ENCODE peak calls at places on chromosomes 5 and 9, in ten cellular contexts. E is stomach, F is ovary, N is H1, S is upper lobe of left lung, W is transverse colon, H is tibial nerve, A is SK-N-SH, X is K562, D is esophagus muscularis mucosa. I is an unnamed sample. For H3K36me3, the result is how much of the 10 kb centered on the place peaks cover.

GRCh38 chr5:132177691-132178149 is 49.9 kb downstream of the P4HA2 start:
- DNase-seq in E (no peak), F (no peak), N (no peak), S (no peak), W (no peak), H (no peak), A (no peak), X (no peak), D (no peak), I (no peak)

GRCh38 chr9:111924281-111924680 is 27.7 kb downstream of the UGCG start:
- DNase-seq in E (no peak), F (no peak), N (no peak), S (no peak), W (no peak), H (no peak), A (no peak), X (no peak), D (no peak), I (no peak)

GRCh38 chr9:19208653-19209052 is 21.8 kb upstream of the DENND4C start:
- DNase-seq in E (no peak), F (no peak), N (no peak), S (no peak), W (no peak), H (no peak), A (no peak), X (no peak), D (no peak), I (no peak)

GRCh38 chr5:145681216-145681615 is 153.9 kb downstream of the PRELID2 start:
- DNase-seq in E (no peak), F (no peak), N (no peak), S (no peak), W (no peak), H (no peak), A (no peak), X (no peak), D (no peak), I (no peak)

GRCh38 chr9:126925876-126926275 is 11.3 kb downstream of the RALGPS1 start:
- DNase-seq in E (no peak), F (no peak), N (no peak), S (no peak), W (no peak), H (no peak), A (no peak), X (no peak), D (no peak), I (no peak)

GRCh38 chr9:94912700-94913249 is 186.3 kb downstream of the AOPEP start:
- DNase-seq in E (no peak), F (no peak), N (peak), S (no peak), W (no peak), H (no peak), A (no peak), X (no peak), D (no peak), I (no peak)

GRCh38 chr5:545641-546375 is 21.6 kb upstream of the SLC9A3 start:
- DNase-seq in E (no peak), F (no peak), N (no peak), S (no peak), W (peak), H (no peak), A (no peak), X (no peak), D (no peak), I (no peak)

GRCh38 chr9:91192379-91192775 is 169.3 kb downstream of the AUH start:
- DNase-seq in E (no peak), F (peak), N (no peak), S (no peak), W (no peak), H (no peak), A (no peak), X (no peak), D (peak), I (no peak)

GRCh38 chr5:663436-664342 is 29.5 kb downstream of the TPPP start:
- DNase-seq in E (peak), F (no peak), N (no peak), S (peak), W (peak), H (no peak), A (no peak), X (no peak), D (no peak), I (peak)

GRCh38 chr5:155046591-155046990 is 33.0 kb downstream of the KIF4B start:
- DNase-seq in E (no peak), F (no peak), N (no peak), S (no peak), W (no peak), H (no peak), A (no peak), X (no peak), D (no peak), I (no peak)

GRCh38 chr5:168372351-168372946 is 81.0 kb downstream of the WWC1 start:
- DNase-seq in E (no peak), F (no peak), N (no peak), S (no peak), W (no peak), H (no peak), A (no peak), X (no peak), D (no peak), I (no peak)

GRCh38 chr9:16247188-16247875 is 623.1 kb downstream of the BNC2 start:
- DNase-seq in E (no peak), F (no peak), N (no peak), S (no peak), W (no peak), H (no peak), A (no peak), X (no peak), D (no peak), I (no peak)

GRCh38 chr5:43129161-43129560 is 8.4 kb downstream of the ZNF131 start:
- DNase-seq in E (no peak), F (no peak), N (no peak), S (no peak), W (no peak), H (no peak), A (no peak), X (no peak), D (no peak), I (no peak)

GRCh38 chr5:120372899-120373298 is 91.2 kb upstream of the PRR16 start:
- DNase-seq in E (no peak), F (no peak), N (no peak), S (no peak), W (no peak), H (no peak), A (no peak), X (no peak), D (no peak), I (peak)

GRCh38 chr5:124315746-124316415 is 430.6 kb downstream of the ZNF608 start:
- DNase-seq in E (no peak), F (no peak), N (no peak), S (no peak), W (no peak), H (no peak), A (no peak), X (no peak), D (no peak), I (no peak)

GRCh38 chr5:160469156-160470144 is 47.8 kb downstream of the PTTG1 start:
- DNase-seq in E (no peak), F (no peak), N (no peak), S (peak), W (no peak), H (no peak), A (no peak), X (no peak), D (no peak), I (no peak)

GRCh38 chr5:177473461-177473991 is at the start of gene DBN1:
- DNase-seq in E (peak), F (peak), N (no peak), S (peak), W (peak), H (no peak), A (peak), X (peak), D (no peak), I (peak)

GRCh38 chr5:147336871-147337270 is 102.0 kb downstream of the STK32A start:
- DNase-seq in E (no peak), F (no peak), N (no peak), S (no peak), W (no peak), H (no peak), A (no peak), X (no peak), D (no peak), I (no peak)

GRCh38 chr5:34522599-34523381 is 133.3 kb upstream of the RAI14 start:
- DNase-seq in E (peak), F (peak), N (peak), S (no peak), W (peak), H (peak), A (peak), X (peak), D (no peak), I (peak)

GRCh38 chr5:37005946-37006540 is 129.5 kb downstream of the NIPBL start:
- DNase-seq in E (no peak), F (no peak), N (no peak), S (no peak), W (no peak), H (no peak), A (peak), X (peak), D (no peak), I (no peak)

GRCh38 chr5:36998578-36998977 is 122.0 kb downstream of the NIPBL start:
- DNase-seq in E (no peak), F (no peak), N (no peak), S (no peak), W (no peak), H (no peak), A (no peak), X (no peak), D (no peak), I (no peak)

GRCh38 chr5:37005252-37005651 is 128.7 kb downstream of the NIPBL start:
- DNase-seq in E (no peak), F (no peak), N (no peak), S (no peak), W (no peak), H (no peak), A (no peak), X (no peak), D (no peak), I (no peak)

GRCh38 chr5:37002176-37002751 is 125.7 kb downstream of the NIPBL start:
- DNase-seq in E (no peak), F (no peak), N (no peak), S (no peak), W (no peak), H (no peak), A (no peak), X (no peak), D (no peak), I (no peak)
- TF ChIP-seq EP300 in E (no peak), F (no peak), N (no peak), S (no peak), W (no peak), H (no peak), A (no peak), X (no peak), D (no peak), I (no peak)

DNA sequence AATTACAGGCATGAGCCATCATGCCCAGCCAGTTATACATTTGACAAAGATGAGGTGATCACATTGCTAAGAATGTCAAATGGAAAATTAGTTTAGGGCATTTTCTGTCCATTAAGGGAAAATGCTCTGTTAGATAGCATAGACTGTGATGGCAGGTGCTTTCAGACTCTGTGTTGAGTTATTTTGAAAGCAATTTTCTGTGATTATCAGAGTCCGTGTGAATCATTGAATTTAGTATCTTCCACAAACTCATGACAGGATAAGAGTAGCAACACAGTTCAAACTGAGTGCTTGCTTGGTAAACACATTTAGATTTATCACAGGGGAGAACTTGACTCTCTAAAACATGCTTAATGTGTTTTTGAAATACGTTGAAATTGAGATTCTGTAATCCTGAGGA is 69.0 kb downstream of the GAPVD1 start:
- DNase-seq in E (no peak), F (no peak), N (no peak), S (no peak), W (no peak), H (no peak), A (no peak), X (no peak), D (no peak), I (no peak)
- H3K36me3 ChIP-seq in E (half or more), F (under half), N (under half), S (half or more), W (under half), H (half or more), A (under half), X (half or more), D (half or more), I (under half)

GRCh38 chr5:107808671-107809137 is 138.0 kb upstream of the EFNA5 start:
- DNase-seq in E (no peak), F (no peak), N (peak), S (peak), W (no peak), H (no peak), A (no peak), X (no peak), D (peak), I (no peak)

GRCh38 chr5:107805819-107806218 is 135.1 kb upstream of the EFNA5 start:
- DNase-seq in E (no peak), F (no peak), N (no peak), S (no peak), W (no peak), H (no peak), A (no peak), X (no peak), D (no peak), I (no peak)

GRCh38 chr5:107806705-107807104 is 136.0 kb upstream of the EFNA5 start:
- DNase-seq in E (no peak), F (no peak), N (no peak), S (no peak), W (no peak), H (no peak), A (no peak), X (no peak), D (no peak), I (no peak)

GRCh38 chr5:107805166-107805565 is 134.4 kb upstream of the EFNA5 start:
- DNase-seq in E (no peak), F (no peak), N (no peak), S (no peak), W (no peak), H (no peak), A (no peak), X (no peak), D (no peak), I (no peak)

DNA sequence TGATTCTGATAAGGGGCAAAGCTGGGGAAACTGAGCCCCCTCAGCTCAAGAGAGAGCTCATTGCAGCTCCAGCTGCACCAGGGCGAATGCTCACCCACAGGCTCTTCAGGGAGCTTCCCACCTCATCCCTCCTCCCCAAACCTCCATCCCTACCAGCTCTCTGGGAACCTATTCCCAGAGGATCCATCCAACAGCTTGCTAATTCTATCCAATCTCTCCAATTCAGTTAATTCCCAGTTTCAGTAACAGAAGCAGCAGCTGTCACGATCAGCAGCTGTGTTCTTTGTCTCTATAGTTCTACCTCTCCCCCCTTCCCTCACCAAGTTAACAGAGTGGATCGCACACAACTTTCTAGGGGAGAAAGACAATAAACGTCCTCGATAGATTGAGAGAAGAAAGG is 135.5 kb upstream of the EFNA5 start:
- DNase-seq in E (no peak), F (no peak), N (no peak), S (no peak), W (no peak), H (no peak), A (no peak), X (no peak), D (no peak), I (no peak)
- TF ChIP-seq EP300 in E (no peak), F (no peak), N (no peak), S (no peak), W (no peak), H (no peak), A (no peak), X (no peak), D (no peak), I (no peak)

GRCh38 chr9:122819791-122820489 is 8.4 kb downstream of the PDCL start:
- DNase-seq in E (no peak), F (no peak), N (no peak), S (no peak), W (no peak), H (no peak), A (no peak), X (no peak), D (no peak), I (no peak)
- H3K36me3 ChIP-seq in E (half or more), F (under half), N (under half), S (under half), W (under half), H (half or more), A (half or more), X (half or more), D (half or more), I (under half)

GRCh38 chr5:100731768-100732167 is 171.3 kb downstream of the ST8SIA4 start:
- DNase-seq in E (no peak), F (no peak), N (no peak), S (no peak), W (no peak), H (no peak), A (no peak), X (no peak), D (no peak), I (no peak)
- TF ChIP-seq EP300 in E (no peak), F (no peak), N (no peak), S (no peak), W (no peak), H (no peak), A (no peak), X (no peak), D (no peak), I (no peak)

GRCh38 chr9:133056533-133056932 is 5.2 kb upstream of the CEL start:
- DNase-seq in E (no peak), F (no peak), N (no peak), S (no peak), W (peak), H (no peak), A (no peak), X (no peak), D (no peak), I (no peak)
- H3K36me3 ChIP-seq in E (half or more), F (under half), N (under half), S (half or more), W (under half), H (half or more), A (under half), X (half or more), D (half or more), I (half or more)

GRCh38 chr5:105392710-105393149 is 1830.1 kb upstream of the NUDT12 start:
- DNase-seq in E (no peak), F (no peak), N (no peak), S (no peak), W (no peak), H (no peak), A (no peak), X (peak), D (no peak), I (no peak)
- TF ChIP-seq EP300 in E (no peak), F (no peak), N (no peak), S (no peak), W (no peak), H (no peak), A (no peak), X (no peak), D (no peak), I (no peak)

DNA sequence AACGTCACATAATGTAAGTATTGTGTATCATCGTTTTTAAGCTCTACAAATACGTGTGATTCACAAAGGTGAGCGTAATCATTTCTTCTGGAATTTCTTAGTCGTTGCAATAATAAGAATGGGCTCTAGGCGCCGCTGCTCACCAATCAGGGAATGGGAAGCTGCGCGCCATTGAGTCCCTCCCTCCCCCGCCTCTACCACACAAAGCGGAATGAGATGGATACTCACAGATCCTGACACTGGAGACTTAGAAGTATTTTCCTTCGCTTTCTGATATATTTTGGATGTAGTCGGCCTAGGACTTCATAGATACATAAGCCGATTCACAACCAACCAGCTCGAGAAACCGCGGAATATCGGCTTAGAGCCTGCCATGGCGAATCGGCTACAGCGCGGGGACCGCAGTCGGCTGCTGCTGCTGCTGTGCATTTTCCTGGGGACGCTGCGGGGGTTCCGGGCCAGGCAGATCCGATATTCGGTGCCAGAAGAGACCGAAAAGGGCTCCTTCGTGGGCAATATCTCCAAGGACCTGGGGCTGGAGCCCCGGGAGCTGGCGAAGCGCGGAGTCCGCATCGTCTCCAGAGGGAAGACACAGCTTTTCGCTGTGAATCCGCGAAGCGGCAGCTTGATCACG is at the start of gene PCDHGA11:
- DNase-seq in E (no peak), F (no peak), N (no peak), S (peak), W (no peak), H (peak), A (no peak), X (peak), D (peak), I (no peak)
- H3K36me3 ChIP-seq in E (under half), F (under half), N (under half), S (under half), W (under half), H (under half), A (under half), X (under half), D (under half), I (under half)

GRCh38 chr5:111582962-111583669 is 70.8 kb upstream of the STARD4 start:
- DNase-seq in E (no peak), F (no peak), N (no peak), S (no peak), W (no peak), H (no peak), A (no peak), X (no peak), D (no peak), I (no peak)
- TF ChIP-seq EP300 in E (no peak), F (no peak), N (no peak), S (no peak), W (no peak), H (no peak), A (peak), X (no peak), D (no peak), I (no peak)

GRCh38 chr5:179572386-179572785 is 22.0 kb downstream of the RUFY1 start:
- DNase-seq in E (no peak), F (no peak), N (no peak), S (no peak), W (no peak), H (no peak), A (no peak), X (no peak), D (no peak), I (no peak)

GRCh38 chr5:179577286-179577960 is 27.1 kb downstream of the RUFY1 start:
- DNase-seq in E (no peak), F (peak), N (no peak), S (peak), W (no peak), H (no peak), A (no peak), X (no peak), D (no peak), I (no peak)
- H3K36me3 ChIP-seq in E (half or more), F (under half), N (under half), S (under half), W (under half), H (half or more), A (under half), X (under half), D (half or more), I (under half)